ENCODE peak calls at places on chromosomes 12 and 14, in nine cellular contexts. One of them, this sample, is unnamed.

GRCh38 chr12:99911076-99911475 is 73.7 kb downstream of the ANKS1B start:
- DNase-seq in GM10248: no peak
- DNase-seq in astrocyte of the cerebellum: peak
- DNase-seq in mucosa of descending colon: no peak
- DNase-seq in stomach: no peak
- DNase-seq in cardiac muscle cell: peak
- DNase-seq in neural progenitor cell: no peak
- DNase-seq in fibroblast of villous mesenchyme: peak
- DNase-seq in astrocyte of the spinal cord: peak
- DNase-seq in this sample: peak

GRCh38 chr12:110992909-110993308 is 72.5 kb upstream of the MYL2 start:
- DNase-seq in GM10248: no peak
- DNase-seq in astrocyte of the cerebellum: no peak
- DNase-seq in mucosa of descending colon: no peak
- DNase-seq in stomach: no peak
- DNase-seq in cardiac muscle cell: no peak
- DNase-seq in neural progenitor cell: no peak
- DNase-seq in fibroblast of villous mesenchyme: no peak
- DNase-seq in astrocyte of the spinal cord: no peak
- DNase-seq in this sample: no peak

GRCh38 chr12:113056631-113057488 is at the start of gene DTX1:
- DNase-seq in GM10248: peak
- DNase-seq in astrocyte of the cerebellum: no peak
- DNase-seq in mucosa of descending colon: no peak
- DNase-seq in stomach: no peak
- DNase-seq in cardiac muscle cell: peak
- DNase-seq in neural progenitor cell: peak
- DNase-seq in fibroblast of villous mesenchyme: no peak
- DNase-seq in astrocyte of the spinal cord: no peak
- DNase-seq in this sample: no peak

GRCh38 chr12:12784911-12785814 is at the start of gene APOLD1:
- DNase-seq in GM10248: no peak
- DNase-seq in astrocyte of the cerebellum: peak
- DNase-seq in mucosa of descending colon: no peak
- DNase-seq in stomach: no peak
- DNase-seq in cardiac muscle cell: peak
- DNase-seq in neural progenitor cell: peak
- DNase-seq in fibroblast of villous mesenchyme: peak
- DNase-seq in astrocyte of the spinal cord: peak
- DNase-seq in this sample: no peak

GRCh38 chr12:63151061-63151897 is at the start of gene AVPR1A:
- DNase-seq in GM10248: peak
- DNase-seq in astrocyte of the cerebellum: no peak
- DNase-seq in mucosa of descending colon: peak
- DNase-seq in stomach: no peak
- DNase-seq in cardiac muscle cell: no peak
- DNase-seq in neural progenitor cell: peak
- DNase-seq in fibroblast of villous mesenchyme: no peak
- DNase-seq in astrocyte of the spinal cord: peak
- DNase-seq in this sample: no peak

GRCh38 chr12:82968644-82969339 is 282.1 kb downstream of the TMTC2 start:
- DNase-seq in GM10248: no peak
- DNase-seq in astrocyte of the cerebellum: no peak
- DNase-seq in mucosa of descending colon: no peak
- DNase-seq in stomach: no peak
- DNase-seq in cardiac muscle cell: peak
- DNase-seq in neural progenitor cell: no peak
- DNase-seq in fibroblast of villous mesenchyme: no peak
- DNase-seq in astrocyte of the spinal cord: no peak
- DNase-seq in this sample: no peak

GRCh38 chr12:101231626-101232025 is 21.6 kb upstream of the SLC5A8 start:
- DNase-seq in GM10248: no peak
- DNase-seq in astrocyte of the cerebellum: no peak
- DNase-seq in mucosa of descending colon: no peak
- DNase-seq in stomach: no peak
- DNase-seq in cardiac muscle cell: no peak
- DNase-seq in neural progenitor cell: no peak
- DNase-seq in fibroblast of villous mesenchyme: no peak
- DNase-seq in astrocyte of the spinal cord: no peak
- DNase-seq in this sample: no peak

GRCh38 chr12:62767946-62768345 is 167.0 kb downstream of the PPM1H start:
- DNase-seq in GM10248: no peak
- DNase-seq in astrocyte of the cerebellum: no peak
- DNase-seq in mucosa of descending colon: no peak
- DNase-seq in stomach: no peak
- DNase-seq in cardiac muscle cell: no peak
- DNase-seq in neural progenitor cell: no peak
- DNase-seq in fibroblast of villous mesenchyme: no peak
- DNase-seq in astrocyte of the spinal cord: no peak
- DNase-seq in this sample: no peak

GRCh38 chr12:72093930-72094329 is 155.3 kb downstream of the TPH2 start:
- DNase-seq in GM10248: no peak
- DNase-seq in astrocyte of the cerebellum: no peak
- DNase-seq in mucosa of descending colon: no peak
- DNase-seq in stomach: no peak
- DNase-seq in cardiac muscle cell: no peak
- DNase-seq in neural progenitor cell: no peak
- DNase-seq in fibroblast of villous mesenchyme: no peak
- DNase-seq in astrocyte of the spinal cord: no peak
- DNase-seq in this sample: no peak

GRCh38 chr12:65123435-65124063 is 2.4 kb upstream of the WIF1 start:
- DNase-seq in GM10248: peak
- DNase-seq in astrocyte of the cerebellum: peak
- DNase-seq in mucosa of descending colon: no peak
- DNase-seq in stomach: no peak
- DNase-seq in cardiac muscle cell: peak
- DNase-seq in neural progenitor cell: peak
- DNase-seq in fibroblast of villous mesenchyme: peak
- DNase-seq in astrocyte of the spinal cord: peak
- DNase-seq in this sample: no peak

GRCh38 chr12:54935235-54935951 is 49.2 kb downstream of the TESPA1 start:
- DNase-seq in GM10248: peak
- DNase-seq in astrocyte of the cerebellum: peak
- DNase-seq in mucosa of descending colon: no peak
- DNase-seq in stomach: no peak
- DNase-seq in cardiac muscle cell: peak
- DNase-seq in neural progenitor cell: no peak
- DNase-seq in fibroblast of villous mesenchyme: peak
- DNase-seq in astrocyte of the spinal cord: peak
- DNase-seq in this sample: peak

GRCh38 chr12:10320643-10321042 is 13.0 kb downstream of the KLRD1 start:
- DNase-seq in GM10248: no peak
- DNase-seq in astrocyte of the cerebellum: no peak
- DNase-seq in mucosa of descending colon: no peak
- DNase-seq in stomach: no peak
- DNase-seq in cardiac muscle cell: no peak
- DNase-seq in neural progenitor cell: no peak
- DNase-seq in fibroblast of villous mesenchyme: no peak
- DNase-seq in astrocyte of the spinal cord: no peak
- DNase-seq in this sample: no peak

GRCh38 chr14:51004801-51005526 is 60.7 kb upstream of the PYGL start:
- DNase-seq in GM10248: no peak
- DNase-seq in astrocyte of the cerebellum: no peak
- DNase-seq in mucosa of descending colon: no peak
- DNase-seq in stomach: no peak
- DNase-seq in cardiac muscle cell: peak
- DNase-seq in neural progenitor cell: no peak
- DNase-seq in fibroblast of villous mesenchyme: peak
- DNase-seq in astrocyte of the spinal cord: peak
- DNase-seq in this sample: no peak

GRCh38 chr12:62256408-62257079 is 3.7 kb upstream of the USP15 start:
- DNase-seq in GM10248: no peak
- DNase-seq in astrocyte of the cerebellum: no peak
- DNase-seq in mucosa of descending colon: no peak
- DNase-seq in stomach: no peak
- DNase-seq in cardiac muscle cell: peak
- DNase-seq in neural progenitor cell: no peak
- DNase-seq in fibroblast of villous mesenchyme: peak
- DNase-seq in astrocyte of the spinal cord: no peak
- DNase-seq in this sample: no peak

GRCh38 chr12:26830783-26831601 is 2.0 kb downstream of the ITPR2 start:
- DNase-seq in GM10248: no peak
- DNase-seq in astrocyte of the cerebellum: no peak
- DNase-seq in mucosa of descending colon: no peak
- DNase-seq in stomach: no peak
- DNase-seq in cardiac muscle cell: no peak
- DNase-seq in neural progenitor cell: no peak
- DNase-seq in fibroblast of villous mesenchyme: no peak
- DNase-seq in astrocyte of the spinal cord: no peak
- DNase-seq in this sample: no peak

GRCh38 chr12:114508529-114509129 is 102.7 kb upstream of the TBX5 start:
- DNase-seq in GM10248: peak
- DNase-seq in astrocyte of the cerebellum: peak
- DNase-seq in mucosa of descending colon: peak
- DNase-seq in stomach: peak
- DNase-seq in cardiac muscle cell: peak
- DNase-seq in neural progenitor cell: peak
- DNase-seq in fibroblast of villous mesenchyme: peak
- DNase-seq in astrocyte of the spinal cord: peak
- DNase-seq in this sample: peak

GRCh38 chr14:75982724-75983358 is 1.0 kb upstream of the TGFB3 start:
- DNase-seq in GM10248: no peak
- DNase-seq in astrocyte of the cerebellum: no peak
- DNase-seq in mucosa of descending colon: no peak
- DNase-seq in stomach: no peak
- DNase-seq in cardiac muscle cell: peak
- DNase-seq in neural progenitor cell: no peak
- DNase-seq in fibroblast of villous mesenchyme: peak
- DNase-seq in astrocyte of the spinal cord: peak
- DNase-seq in this sample: no peak
- TF ChIP-seq CTCF in GM10248: no peak
- TF ChIP-seq CTCF in astrocyte of the cerebellum: no peak
- TF ChIP-seq CTCF in mucosa of descending colon: no peak
- TF ChIP-seq CTCF in stomach: no peak
- TF ChIP-seq CTCF in cardiac muscle cell: no peak
- TF ChIP-seq CTCF in neural progenitor cell: no peak
- TF ChIP-seq CTCF in fibroblast of villous mesenchyme: no peak
- TF ChIP-seq CTCF in astrocyte of the spinal cord: no peak
- TF ChIP-seq CTCF in this sample: no peak

DNA sequence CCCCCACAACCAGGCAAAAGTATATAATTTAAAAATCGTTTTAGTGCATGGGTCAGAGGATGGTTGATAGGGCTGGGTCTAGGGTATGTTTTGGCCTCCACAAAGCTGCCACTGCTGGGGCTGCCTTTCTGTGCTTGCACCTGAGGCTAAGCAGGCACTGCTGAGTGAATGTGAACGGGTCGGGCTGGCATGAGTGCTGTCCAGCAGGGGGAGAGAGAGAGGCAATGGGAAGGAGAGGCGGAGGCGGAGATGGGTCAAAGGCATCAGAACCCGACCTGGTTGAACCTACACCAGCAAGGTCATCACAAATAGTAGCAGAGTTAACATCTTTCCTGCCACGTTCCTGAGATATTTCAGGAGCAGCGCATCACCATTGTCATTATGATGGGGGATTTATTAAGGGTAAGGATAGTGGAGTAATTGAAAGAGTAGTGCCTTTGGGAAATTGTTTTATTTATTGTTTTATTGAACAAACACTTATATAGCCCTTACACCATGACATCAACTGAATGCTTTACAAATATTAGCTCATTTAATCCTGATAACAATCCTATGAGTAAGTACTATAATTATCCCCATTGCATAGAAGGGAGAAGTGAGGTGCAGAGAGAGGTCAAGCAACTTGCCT is 5.8 kb upstream of the NRXN3 start:
- DNase-seq in GM10248: peak
- DNase-seq in astrocyte of the cerebellum: no peak
- DNase-seq in mucosa of descending colon: peak
- DNase-seq in stomach: peak
- DNase-seq in cardiac muscle cell: no peak
- DNase-seq in neural progenitor cell: peak
- DNase-seq in fibroblast of villous mesenchyme: no peak
- DNase-seq in astrocyte of the spinal cord: no peak
- DNase-seq in this sample: no peak
- TF ChIP-seq CTCF in GM10248: peak
- TF ChIP-seq CTCF in astrocyte of the cerebellum: peak
- TF ChIP-seq CTCF in mucosa of descending colon: peak
- TF ChIP-seq CTCF in stomach: peak
- TF ChIP-seq CTCF in cardiac muscle cell: peak
- TF ChIP-seq CTCF in neural progenitor cell: peak
- TF ChIP-seq CTCF in fibroblast of villous mesenchyme: no peak
- TF ChIP-seq CTCF in astrocyte of the spinal cord: peak
- TF ChIP-seq CTCF in this sample: no peak

DNA sequence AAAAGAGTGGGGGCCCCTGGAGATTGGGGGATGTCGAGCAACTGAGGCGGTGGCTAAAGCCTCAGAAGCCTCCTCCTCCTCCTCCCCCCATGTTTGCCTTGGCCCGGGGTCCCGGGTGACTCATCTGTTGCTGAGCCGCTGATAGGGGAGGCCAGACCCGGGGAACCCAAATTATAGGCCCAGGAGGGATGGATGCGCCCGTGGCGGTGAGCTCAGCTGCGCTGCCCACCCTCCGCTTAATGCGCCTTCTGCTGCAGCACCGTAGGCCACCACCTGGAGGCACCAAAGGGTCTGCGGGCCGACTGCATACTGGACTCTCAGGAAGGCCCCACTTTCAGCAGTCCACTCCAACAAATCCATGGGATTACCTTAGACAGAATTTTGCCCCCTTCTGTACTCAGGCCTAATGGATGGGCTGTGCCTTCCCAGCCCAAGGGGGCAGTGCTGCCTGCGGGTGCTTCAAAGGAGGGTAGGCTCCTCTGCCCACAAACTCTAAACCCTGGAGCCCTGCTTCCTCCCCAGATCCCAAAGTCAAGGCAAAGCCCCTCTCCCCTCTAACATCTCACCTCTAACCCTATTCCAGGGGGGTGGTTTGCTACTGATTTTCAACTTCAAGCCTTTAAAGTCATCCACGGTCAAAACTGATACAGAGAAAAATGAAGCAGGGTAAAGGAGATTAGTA is 2.6 kb upstream of the WNT10B start:
- DNase-seq in GM10248: peak
- DNase-seq in astrocyte of the cerebellum: no peak
- DNase-seq in mucosa of descending colon: peak
- DNase-seq in stomach: peak
- DNase-seq in cardiac muscle cell: peak
- DNase-seq in neural progenitor cell: peak
- DNase-seq in fibroblast of villous mesenchyme: no peak
- DNase-seq in astrocyte of the spinal cord: peak
- DNase-seq in this sample: no peak
- TF ChIP-seq CTCF in GM10248: peak
- TF ChIP-seq CTCF in astrocyte of the cerebellum: peak
- TF ChIP-seq CTCF in mucosa of descending colon: peak
- TF ChIP-seq CTCF in stomach: peak
- TF ChIP-seq CTCF in cardiac muscle cell: peak
- TF ChIP-seq CTCF in neural progenitor cell: peak
- TF ChIP-seq CTCF in fibroblast of villous mesenchyme: peak
- TF ChIP-seq CTCF in astrocyte of the spinal cord: peak
- TF ChIP-seq CTCF in this sample: peak

DNA sequence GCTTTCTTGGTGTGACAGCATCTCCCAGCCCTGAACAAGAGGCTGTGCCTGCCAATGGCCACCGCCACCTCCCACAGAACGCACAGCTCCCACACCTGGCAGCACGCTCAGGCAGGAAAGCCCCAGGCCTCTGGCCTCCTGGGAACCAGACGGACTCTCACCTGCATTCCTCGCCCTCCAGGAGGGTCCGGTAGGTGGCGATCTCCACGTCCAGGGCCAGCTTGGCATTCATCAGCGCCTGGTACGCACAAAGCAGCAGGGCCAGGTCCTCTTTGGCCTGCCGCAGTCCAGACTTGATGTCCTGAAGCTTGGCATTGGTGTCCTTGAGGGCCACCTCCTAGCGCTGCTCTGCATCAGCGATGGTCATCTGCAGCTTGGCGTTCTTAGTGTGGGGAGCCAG is 12.1 kb upstream of the KRT77 start:
- DNase-seq in GM10248: no peak
- DNase-seq in astrocyte of the cerebellum: no peak
- DNase-seq in mucosa of descending colon: peak
- DNase-seq in stomach: peak
- DNase-seq in cardiac muscle cell: no peak
- DNase-seq in neural progenitor cell: peak
- DNase-seq in fibroblast of villous mesenchyme: no peak
- DNase-seq in astrocyte of the spinal cord: no peak
- DNase-seq in this sample: no peak
- TF ChIP-seq CTCF in GM10248: no peak
- TF ChIP-seq CTCF in astrocyte of the cerebellum: peak
- TF ChIP-seq CTCF in mucosa of descending colon: no peak
- TF ChIP-seq CTCF in stomach: no peak
- TF ChIP-seq CTCF in cardiac muscle cell: no peak
- TF ChIP-seq CTCF in neural progenitor cell: peak
- TF ChIP-seq CTCF in fibroblast of villous mesenchyme: no peak
- TF ChIP-seq CTCF in astrocyte of the spinal cord: no peak
- TF ChIP-seq CTCF in this sample: no peak